ENCODE peak calls at places on chromosomes 5 and 9, in six cellular contexts. One of them, this sample, is unnamed.

GRCh38 chr9:104987743-104988142 is 59.8 kb upstream of the ABCA1 start:
- DNase-seq in psoas muscle: no peak
- DNase-seq in stomach: no peak
- DNase-seq in AG04450: no peak
- DNase-seq in lower lobe of right lung: no peak
- DNase-seq in neural progenitor cell: no peak
- DNase-seq in this sample: no peak

GRCh38 chr5:170662966-170663365 is 120.6 kb upstream of the GABRP start:
- DNase-seq in psoas muscle: no peak
- DNase-seq in stomach: no peak
- DNase-seq in AG04450: no peak
- DNase-seq in lower lobe of right lung: no peak
- DNase-seq in neural progenitor cell: no peak
- DNase-seq in this sample: no peak

GRCh38 chr9:70452365-70452764 is 37.9 kb upstream of the KLF9 start:
- DNase-seq in psoas muscle: no peak
- DNase-seq in stomach: no peak
- DNase-seq in AG04450: no peak
- DNase-seq in lower lobe of right lung: no peak
- DNase-seq in neural progenitor cell: no peak
- DNase-seq in this sample: no peak

GRCh38 chr9:69314547-69314946 is 10.5 kb upstream of the ENTREP1 start:
- DNase-seq in psoas muscle: no peak
- DNase-seq in stomach: no peak
- DNase-seq in AG04450: no peak
- DNase-seq in lower lobe of right lung: no peak
- DNase-seq in neural progenitor cell: no peak
- DNase-seq in this sample: no peak

GRCh38 chr9:72322678-72323077 is 42.3 kb downstream of the ZFAND5 start:
- DNase-seq in psoas muscle: no peak
- DNase-seq in stomach: no peak
- DNase-seq in AG04450: no peak
- DNase-seq in lower lobe of right lung: no peak
- DNase-seq in neural progenitor cell: no peak
- DNase-seq in this sample: no peak

GRCh38 chr5:55407059-55407684 is 99.4 kb downstream of the MTREX start:
- DNase-seq in psoas muscle: no peak
- DNase-seq in stomach: no peak
- DNase-seq in AG04450: peak
- DNase-seq in lower lobe of right lung: no peak
- DNase-seq in neural progenitor cell: peak
- DNase-seq in this sample: no peak

GRCh38 chr9:124018731-124019697 is 7.4 kb downstream of the LHX2 start:
- DNase-seq in psoas muscle: no peak
- DNase-seq in stomach: no peak
- DNase-seq in AG04450: no peak
- DNase-seq in lower lobe of right lung: no peak
- DNase-seq in neural progenitor cell: peak
- DNase-seq in this sample: no peak

GRCh38 chr9:93520523-93520922 is 55.9 kb upstream of the PHF2 start:
- DNase-seq in psoas muscle: no peak
- DNase-seq in stomach: no peak
- DNase-seq in AG04450: no peak
- DNase-seq in lower lobe of right lung: no peak
- DNase-seq in neural progenitor cell: no peak
- DNase-seq in this sample: no peak

GRCh38 chr9:38346811-38347735 is 45.4 kb upstream of the ALDH1B1 start:
- DNase-seq in psoas muscle: no peak
- DNase-seq in stomach: no peak
- DNase-seq in AG04450: no peak
- DNase-seq in lower lobe of right lung: no peak
- DNase-seq in neural progenitor cell: peak
- DNase-seq in this sample: no peak

GRCh38 chr5:157626831-157627230 is 25.4 kb downstream of the SOX30 start:
- DNase-seq in psoas muscle: no peak
- DNase-seq in stomach: no peak
- DNase-seq in AG04450: no peak
- DNase-seq in lower lobe of right lung: no peak
- DNase-seq in neural progenitor cell: no peak
- DNase-seq in this sample: no peak

GRCh38 chr9:132164604-132165362 is 2.9 kb downstream of the NTNG2 start:
- DNase-seq in psoas muscle: peak
- DNase-seq in stomach: no peak
- DNase-seq in AG04450: no peak
- DNase-seq in lower lobe of right lung: no peak
- DNase-seq in neural progenitor cell: peak
- DNase-seq in this sample: peak

GRCh38 chr9:77514886-77515711 is 133.0 kb downstream of the GNA14 start:
- DNase-seq in psoas muscle: no peak
- DNase-seq in stomach: no peak
- DNase-seq in AG04450: no peak
- DNase-seq in lower lobe of right lung: no peak
- DNase-seq in neural progenitor cell: no peak
- DNase-seq in this sample: no peak

GRCh38 chr9:30198463-30199309 is 2185.8 kb upstream of the ACO1 start:
- DNase-seq in psoas muscle: no peak
- DNase-seq in stomach: no peak
- DNase-seq in AG04450: no peak
- DNase-seq in lower lobe of right lung: no peak
- DNase-seq in neural progenitor cell: no peak
- DNase-seq in this sample: peak

GRCh38 chr9:119839888-119840287 is 470.7 kb upstream of the BRINP1 start:
- DNase-seq in psoas muscle: no peak
- DNase-seq in stomach: no peak
- DNase-seq in AG04450: no peak
- DNase-seq in lower lobe of right lung: no peak
- DNase-seq in neural progenitor cell: peak
- DNase-seq in this sample: no peak

GRCh38 chr5:132226516-132227234 is 978 bp downstream of the P4HA2 start:
- DNase-seq in psoas muscle: no peak
- DNase-seq in stomach: peak
- DNase-seq in AG04450: no peak
- DNase-seq in lower lobe of right lung: no peak
- DNase-seq in neural progenitor cell: no peak
- DNase-seq in this sample: peak
- TF ChIP-seq CTCF in psoas muscle: no peak
- TF ChIP-seq CTCF in stomach: no peak
- TF ChIP-seq CTCF in AG04450: no peak
- TF ChIP-seq CTCF in lower lobe of right lung: no peak
- TF ChIP-seq CTCF in neural progenitor cell: no peak
- TF ChIP-seq CTCF in this sample: no peak

DNA sequence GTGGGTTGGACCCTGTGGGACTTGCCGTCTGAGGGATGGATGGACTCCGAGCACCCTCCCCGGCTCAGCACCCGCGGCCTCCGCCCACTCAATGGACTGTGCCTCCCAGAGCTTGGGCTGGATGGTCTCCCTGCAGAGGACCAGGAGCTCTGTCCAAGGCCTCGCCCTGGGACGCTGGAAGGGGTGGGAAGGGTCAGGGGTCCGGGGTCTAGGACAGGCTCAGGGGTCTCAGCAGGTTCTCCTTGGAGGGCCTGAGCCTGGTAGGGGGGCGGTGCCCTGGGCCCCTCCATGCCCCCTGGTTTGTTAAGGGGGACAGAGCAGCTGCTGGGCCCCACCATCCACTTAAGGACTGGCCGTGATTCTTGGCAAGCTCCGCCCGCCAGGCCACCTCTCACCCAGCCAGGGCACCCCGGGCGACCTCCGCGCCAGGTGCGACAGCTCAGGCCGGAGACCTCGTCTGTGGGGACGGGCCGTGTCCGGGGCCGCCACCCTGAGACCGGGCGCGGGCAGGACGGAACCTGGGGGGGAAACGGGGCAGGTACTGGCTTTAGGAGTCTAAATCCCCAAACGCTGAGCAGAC is 29.2 kb downstream of the EXOC3 start:
- DNase-seq in psoas muscle: peak
- DNase-seq in stomach: peak
- DNase-seq in AG04450: no peak
- DNase-seq in lower lobe of right lung: peak
- DNase-seq in neural progenitor cell: no peak
- DNase-seq in this sample: peak
- H3K27ac ChIP-seq in psoas muscle: peak
- H3K27ac ChIP-seq in stomach: peak
- H3K27ac ChIP-seq in AG04450: no peak
- H3K27ac ChIP-seq in lower lobe of right lung: peak
- H3K27ac ChIP-seq in neural progenitor cell: no peak
- H3K27ac ChIP-seq in this sample: peak

GRCh38 chr5:115962565-115963402 is 509 bp downstream of the LVRN start:
- DNase-seq in psoas muscle: peak
- DNase-seq in stomach: no peak
- DNase-seq in AG04450: no peak
- DNase-seq in lower lobe of right lung: peak
- DNase-seq in neural progenitor cell: peak
- DNase-seq in this sample: peak
- H3K4me3 ChIP-seq in psoas muscle: peak
- H3K4me3 ChIP-seq in stomach: peak
- H3K4me3 ChIP-seq in AG04450: peak
- H3K4me3 ChIP-seq in lower lobe of right lung: peak
- H3K4me3 ChIP-seq in neural progenitor cell: peak
- H3K4me3 ChIP-seq in this sample: peak

GRCh38 chr9:89093201-89093600 is 85.4 kb downstream of the SHC3 start:
- DNase-seq in psoas muscle: no peak
- DNase-seq in stomach: no peak
- DNase-seq in AG04450: no peak
- DNase-seq in lower lobe of right lung: no peak
- DNase-seq in neural progenitor cell: no peak
- DNase-seq in this sample: no peak

GRCh38 chr9:89097219-89097618 is 81.4 kb downstream of the SHC3 start:
- DNase-seq in psoas muscle: no peak
- DNase-seq in stomach: no peak
- DNase-seq in AG04450: no peak
- DNase-seq in lower lobe of right lung: no peak
- DNase-seq in neural progenitor cell: no peak
- DNase-seq in this sample: no peak

GRCh38 chr9:89095755-89096154 is 82.9 kb downstream of the SHC3 start:
- DNase-seq in psoas muscle: no peak
- DNase-seq in stomach: no peak
- DNase-seq in AG04450: no peak
- DNase-seq in lower lobe of right lung: no peak
- DNase-seq in neural progenitor cell: no peak
- DNase-seq in this sample: no peak

DNA sequence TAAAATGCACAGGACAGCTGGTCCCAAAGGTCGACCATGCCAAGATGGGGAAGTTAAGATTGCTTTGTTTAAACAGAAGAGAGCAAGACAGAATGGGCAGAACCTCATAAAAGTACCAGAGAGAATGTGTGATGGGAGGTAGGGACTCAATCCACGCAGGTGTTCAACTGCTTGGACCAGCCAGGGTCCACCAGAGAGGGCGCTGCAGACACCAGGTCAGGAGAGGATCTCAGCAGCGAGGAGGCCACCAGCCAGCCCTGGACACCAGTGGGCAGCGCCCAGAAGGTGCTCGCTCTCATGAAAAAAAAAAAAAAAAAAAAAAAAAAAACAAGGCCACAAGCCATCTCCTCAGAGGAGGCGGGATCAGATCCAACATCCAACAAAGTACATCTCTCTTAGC is 81.8 kb downstream of the SHC3 start:
- DNase-seq in psoas muscle: no peak
- DNase-seq in stomach: no peak
- DNase-seq in AG04450: no peak
- DNase-seq in lower lobe of right lung: no peak
- DNase-seq in neural progenitor cell: no peak
- DNase-seq in this sample: no peak
- TF ChIP-seq CTCF in psoas muscle: no peak
- TF ChIP-seq CTCF in stomach: no peak
- TF ChIP-seq CTCF in AG04450: peak
- TF ChIP-seq CTCF in lower lobe of right lung: no peak
- TF ChIP-seq CTCF in neural progenitor cell: peak
- TF ChIP-seq CTCF in this sample: no peak

This sample was measured in left lung.